ENCODE peak calls at places on chromosomes 7 and 10, in eight cellular contexts. E is keratinocyte; W is stimulated activated effector memory CD8-positive, alpha-beta T cell treated with anti-CD3 and anti-CD28 coated beads, Interleukin-12 subunit alpha, Interleukin-12 subunit beta, amount 100 ng/mL, for 72 hours; F is NCI-H2081; L is T1000; O is transverse colon; M is T-cell; N is iris pigment epithelial cell. T is an unnamed sample.

GRCh38 chr7:96654630-96655188 is 54.9 kb downstream of the SEM1 start:
- DNase-seq in O (no peak), W (no peak), N (no peak), E (no peak), M (no peak), F (peak), L (no peak), T (no peak)

GRCh38 chr10:22338260-22338894 is 6.9 kb upstream of the SPAG6 start:
- DNase-seq in O (no peak), L (no peak), N (no peak), M (no peak), E (no peak), F (no peak), W (no peak), T (no peak)

GRCh38 chr10:75096749-75097148 is 14.7 kb upstream of the SAMD8 start:
- DNase-seq in F (no peak), W (no peak), L (no peak), E (no peak), M (no peak), N (no peak), O (no peak), T (no peak)

GRCh38 chr7:134888141-134888740 is 98.1 kb upstream of the AGBL3 start:
- DNase-seq in M (no peak), E (no peak), L (no peak), W (no peak), O (no peak), N (no peak), F (no peak), T (no peak)

GRCh38 chr7:139034855-139035587 is 821 bp downstream of the ZC3HAV1L start:
- DNase-seq in L (no peak), M (no peak), E (no peak), N (peak), F (peak), W (peak), O (peak), T (no peak)

GRCh38 chr7:47783456-47784240 is 164.6 kb downstream of the PKD1L1 start:
- DNase-seq in O (no peak), N (peak), F (no peak), W (no peak), M (no peak), E (peak), L (peak), T (peak)

GRCh38 chr10:123141791-123142700 is 5.9 kb upstream of the HMX2 start:
- DNase-seq in M (no peak), F (no peak), E (no peak), W (no peak), N (no peak), O (no peak), L (no peak), T (no peak)

GRCh38 chr10:9137368-9137767 is 1082.9 kb downstream of the GATA3 start:
- DNase-seq in L (no peak), W (no peak), F (no peak), O (no peak), E (no peak), M (no peak), N (no peak), T (no peak)

GRCh38 chr7:47496064-47496665 is 85.7 kb downstream of the TNS3 start:
- DNase-seq in O (no peak), F (peak), L (no peak), E (no peak), N (no peak), M (no peak), W (no peak), T (no peak)

GRCh38 chr7:20323587-20323986 is 7.1 kb upstream of the ITGB8 start:
- DNase-seq in E (no peak), F (no peak), N (peak), M (no peak), O (no peak), L (no peak), W (no peak), T (no peak)

GRCh38 chr10:2494386-2494785 is 573.0 kb upstream of the PFKP start:
- DNase-seq in E (no peak), N (no peak), O (no peak), W (no peak), F (no peak), L (no peak), M (no peak), T (no peak)

GRCh38 chr10:50614444-50615137 is 9.2 kb downstream of the SGMS1 start:
- DNase-seq in O (no peak), L (no peak), N (peak), M (no peak), E (no peak), F (peak), W (no peak), T (no peak)

GRCh38 chr10:108327706-108328105 is 1163.2 kb upstream of the SORCS1 start:
- DNase-seq in E (no peak), M (no peak), O (no peak), W (no peak), N (no peak), L (no peak), F (no peak), T (no peak)

GRCh38 chr7:149147730-149148653 is 739 bp downstream of the ZNF398 start:
- DNase-seq in O (peak), N (peak), W (peak), M (peak), F (peak), L (peak), E (no peak), T (peak)

GRCh38 chr7:47441796-47442744 is 139.8 kb downstream of the TNS3 start:
- DNase-seq in L (no peak), F (no peak), M (no peak), N (peak), W (no peak), E (no peak), O (peak), T (no peak)

GRCh38 chr10:93072225-93072712 is 1.4 kb upstream of the CYP26A1 start:
- DNase-seq in O (no peak), E (no peak), F (no peak), L (no peak), W (no peak), M (no peak), N (no peak), T (no peak)

GRCh38 chr10:95742962-95743535 is 12.9 kb upstream of the ENTPD1 start:
- DNase-seq in L (no peak), O (no peak), M (no peak), E (no peak), W (no peak), F (no peak), N (no peak), T (no peak)

GRCh38 chr10:112389147-112389822 is 15.4 kb downstream of the ACSL5 start:
- DNase-seq in F (no peak), L (no peak), M (no peak), W (peak), N (peak), E (no peak), O (no peak), T (no peak)

GRCh38 chr10:33506838-33507661 is 172.6 kb upstream of the NRP1 start:
- DNase-seq in N (peak), E (no peak), O (no peak), M (no peak), L (no peak), W (no peak), F (no peak), T (no peak)

GRCh38 chr7:37160656-37161055 is 288.0 kb downstream of the ELMO1 start:
- DNase-seq in W (no peak), L (no peak), M (no peak), O (no peak), F (no peak), N (no peak), E (no peak), T (no peak)

GRCh38 chr7:140342732-140343514 is 55.4 kb downstream of the SLC37A3 start:
- DNase-seq in L (no peak), W (no peak), E (no peak), M (no peak), F (peak), N (peak), O (peak), T (no peak)

GRCh38 chr7:102064361-102065025 is 222.2 kb upstream of the SH2B2 start:
- DNase-seq in O (peak), N (peak), W (no peak), F (no peak), L (no peak), M (no peak), E (peak), T (no peak)

GRCh38 chr7:3318874-3319273 is 17.8 kb downstream of the SDK1 start:
- DNase-seq in O (no peak), N (no peak), L (no peak), M (no peak), W (no peak), E (no peak), F (no peak), T (no peak)

GRCh38 chr10:36636285-36636839 is 489.0 kb upstream of the ANKRD30A start:
- DNase-seq in W (no peak), L (no peak), N (no peak), O (no peak), M (no peak), E (no peak), F (no peak), T (no peak)

GRCh38 chr10:79390551-79391229 is 43.4 kb downstream of the PPIF start:
- DNase-seq in M (no peak), F (no peak), N (no peak), W (no peak), O (peak), E (no peak), L (no peak), T (peak)

GRCh38 chr7:1843271-1843861 is 173.3 kb downstream of the ELFN1 start:
- DNase-seq in N (no peak), L (peak), O (no peak), F (no peak), W (no peak), M (no peak), E (no peak), T (no peak)

GRCh38 chr7:102321351-102322201 is 34.7 kb downstream of the SPDYE6 start:
- DNase-seq in N (no peak), E (no peak), F (no peak), M (no peak), L (no peak), O (peak), W (no peak), T (no peak)

GRCh38 chr10:96415896-96416554 is 57.2 kb upstream of the OPALIN start:
- DNase-seq in M (no peak), L (no peak), N (peak), O (no peak), E (no peak), F (no peak), W (no peak), T (no peak)

T was measured in thoracic aorta.